ENCODE peak calls at places on chromosomes 13 and 19, in seven cellular contexts. T, P, G, K, Z, N and M are unnamed samples.

GRCh38 chr13:50682966-50683365 is 160.5 kb downstream of the DLEU7 start:
- DNase-seq in T (no peak), P (no peak), G (no peak), K (no peak), Z (no peak), N (no peak), M (no peak)

GRCh38 chr19:6233827-6234511 is 45.8 kb downstream of the MLLT1 start:
- DNase-seq in T (no peak), P (no peak), G (peak; percentile 89), K (no peak), Z (peak; percentile 91), N (no peak), M (no peak)

GRCh38 chr13:30978981-30979956 is 46.8 kb downstream of the TEX26 start:
- DNase-seq in T (no peak), P (no peak), G (no peak), K (peak; percentile 95), Z (peak; percentile 36), N (no peak), M (no peak)

GRCh38 chr13:111917901-111918300 is 149.0 kb upstream of the SOX1 start:
- DNase-seq in T (no peak), P (no peak), G (peak; percentile 64), K (no peak), Z (no peak), N (peak; percentile 52), M (no peak)

GRCh38 chr13:97109841-97110492 is 112.2 kb upstream of the MBNL2 start:
- DNase-seq in T (peak; percentile 48), P (peak; percentile 92), G (peak; percentile 95), K (peak; percentile 80), Z (peak; percentile 91), N (peak; percentile 91), M (peak; percentile 76)

GRCh38 chr19:4986056-4986455 is 17.1 kb downstream of the KDM4B start:
- DNase-seq in T (no peak), P (no peak), G (no peak), K (no peak), Z (no peak), N (no peak), M (no peak)

GRCh38 chr19:35220315-35220921 is 8.1 kb downstream of the FAM187B start:
- DNase-seq in T (no peak), P (no peak), G (no peak), K (peak; percentile 36), Z (no peak), N (peak; percentile 26), M (no peak)

GRCh38 chr13:112073245-112074138 is 6.5 kb downstream of the SOX1 start:
- DNase-seq in T (no peak), P (no peak), G (no peak), K (peak; percentile 89), Z (no peak), N (peak; percentile 52), M (no peak)

GRCh38 chr13:65882810-65883209 is 1347.3 kb downstream of the PCDH9 start:
- DNase-seq in T (no peak), P (no peak), G (no peak), K (peak; percentile 58), Z (no peak), N (no peak), M (no peak)

GRCh38 chr13:80448725-80449124 is 107.8 kb upstream of the SPRY2 start:
- DNase-seq in T (no peak), P (no peak), G (no peak), K (no peak), Z (no peak), N (no peak), M (no peak)

GRCh38 chr19:30371960-30372824 is at the start of gene ZNF536:
- DNase-seq in T (no peak), P (no peak), G (no peak), K (no peak), Z (no peak), N (no peak), M (no peak)

GRCh38 chr19:39941615-39942507 is 7.4 kb upstream of the FCGBP start:
- DNase-seq in T (no peak), P (no peak), G (no peak), K (no peak), Z (peak; percentile 84), N (no peak), M (no peak)

GRCh38 chr19:56987184-56987583 is 132.6 kb upstream of the USP29 start:
- DNase-seq in T (no peak), P (no peak), G (no peak), K (no peak), Z (no peak), N (no peak), M (no peak)

GRCh38 chr13:19927117-19927734 is 31.3 kb upstream of the ZMYM2 start:
- DNase-seq in T (peak; percentile 27), P (no peak), G (no peak), K (peak; percentile 50), Z (no peak), N (no peak), M (no peak)

GRCh38 chr13:51869921-51870320 is 8.2 kb downstream of the CCDC70 start:
- DNase-seq in T (no peak), P (no peak), G (no peak), K (no peak), Z (no peak), N (no peak), M (no peak)

GRCh38 chr19:1037553-1038115 is 2.3 kb upstream of the ABCA7 start:
- DNase-seq in T (no peak), P (no peak), G (peak; percentile 87), K (no peak), Z (no peak), N (no peak), M (no peak)

GRCh38 chr19:489418-490196 is 6.7 kb upstream of the MADCAM1 start:
- DNase-seq in T (no peak), P (no peak), G (no peak), K (peak; percentile 72), Z (no peak), N (no peak), M (peak; percentile 54)

GRCh38 chr13:59247166-59247565 is 916.6 kb downstream of the DIAPH3 start:
- DNase-seq in T (no peak), P (no peak), G (no peak), K (no peak), Z (no peak), N (no peak), M (no peak)

GRCh38 chr13:104286566-104287290 is 1220.5 kb upstream of the SLC10A2 start:
- DNase-seq in T (no peak), P (no peak), G (no peak), K (peak; percentile 33), Z (no peak), N (no peak), M (no peak)

GRCh38 chr19:2083174-2083854 is 12.8 kb downstream of the MOB3A start:
- DNase-seq in T (no peak), P (no peak), G (peak; percentile 90), K (no peak), Z (peak; percentile 81), N (no peak), M (peak; percentile 76)
- TF ChIP-seq POLR2AphosphoS5 in T (no peak), P (no peak), G (peak; percentile 81), K (no peak), Z (peak; percentile 71), N (no peak), M (peak; percentile 52)

GRCh38 chr13:110615005-110615321 is 382 bp upstream of the NAXD start:
- DNase-seq in T (no peak), P (no peak), G (no peak), K (no peak), Z (no peak), N (no peak), M (no peak)

GRCh38 chr13:110617326-110618072 is 2.2 kb downstream of the NAXD start:
- DNase-seq in T (no peak), P (no peak), G (no peak), K (peak; percentile 65), Z (no peak), N (no peak), M (no peak)

GRCh38 chr13:110615322-110616102 is at the start of gene NAXD:
- DNase-seq in T (peak; percentile 32), P (peak; percentile 91), G (peak; percentile 95), K (peak; percentile 97), Z (peak; percentile 97), N (peak; percentile 93), M (peak; percentile 98)

GRCh38 chr13:110618167-110618566 is 2.8 kb downstream of the NAXD start:
- DNase-seq in T (no peak), P (no peak), G (no peak), K (no peak), Z (no peak), N (no peak), M (no peak)

GRCh38 chr13:110616103-110617101 is 1.1 kb downstream of the NAXD start:
- DNase-seq in T (no peak), P (peak; percentile 78), G (peak; percentile 86), K (peak; percentile 51), Z (peak; percentile 46), N (no peak), M (peak; percentile 50)
- TF ChIP-seq POLR2AphosphoS5 in T (no peak), P (no peak), G (peak; percentile 6), K (no peak), Z (no peak), N (peak; percentile 58), M (peak; percentile 18)

DNA sequence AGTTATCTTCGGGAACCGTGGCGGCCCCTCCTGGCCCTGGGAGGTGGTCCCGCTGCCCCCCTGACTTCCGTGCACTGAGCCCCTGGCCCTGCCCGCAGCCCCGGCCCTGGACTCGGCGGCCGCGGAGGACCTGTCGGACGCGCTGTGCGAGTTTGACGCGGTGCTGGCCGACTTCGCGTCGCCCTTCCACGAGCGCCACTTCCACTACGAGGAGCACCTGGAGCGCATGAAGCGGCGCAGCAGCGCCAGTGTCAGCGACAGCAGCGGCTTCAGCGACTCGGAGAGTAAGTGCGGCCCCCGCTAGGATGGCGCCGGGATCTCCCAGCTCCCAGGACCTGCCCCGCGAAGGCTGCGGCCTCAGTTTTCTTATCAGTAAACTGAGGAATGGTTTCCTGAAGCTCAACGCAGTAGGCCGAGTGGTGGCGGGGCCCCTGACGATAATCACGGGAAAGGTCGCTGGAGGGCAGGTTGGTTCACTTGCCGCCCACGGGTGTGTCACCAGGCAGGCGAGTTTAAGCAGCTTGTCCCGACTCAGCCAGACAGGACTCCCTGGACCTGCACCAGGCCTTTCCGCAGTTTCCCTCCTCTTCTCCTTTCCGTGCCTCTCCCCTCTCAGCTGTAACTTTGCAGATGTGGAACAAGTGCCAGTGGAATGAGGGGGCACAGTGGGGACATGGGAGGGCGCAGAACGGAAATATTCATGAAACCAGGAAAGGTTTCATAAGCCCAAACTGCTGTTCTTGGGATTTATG is 1.0 kb downstream of the RGCC start:
- DNase-seq in T (no peak), P (no peak), G (peak; percentile 91), K (peak; percentile 55), Z (no peak), N (peak; percentile 80), M (no peak)
- TF ChIP-seq POLR2AphosphoS5 in T (no peak), P (no peak), G (peak; percentile 44), K (no peak), Z (peak; percentile 80), N (no peak), M (no peak)

DNA sequence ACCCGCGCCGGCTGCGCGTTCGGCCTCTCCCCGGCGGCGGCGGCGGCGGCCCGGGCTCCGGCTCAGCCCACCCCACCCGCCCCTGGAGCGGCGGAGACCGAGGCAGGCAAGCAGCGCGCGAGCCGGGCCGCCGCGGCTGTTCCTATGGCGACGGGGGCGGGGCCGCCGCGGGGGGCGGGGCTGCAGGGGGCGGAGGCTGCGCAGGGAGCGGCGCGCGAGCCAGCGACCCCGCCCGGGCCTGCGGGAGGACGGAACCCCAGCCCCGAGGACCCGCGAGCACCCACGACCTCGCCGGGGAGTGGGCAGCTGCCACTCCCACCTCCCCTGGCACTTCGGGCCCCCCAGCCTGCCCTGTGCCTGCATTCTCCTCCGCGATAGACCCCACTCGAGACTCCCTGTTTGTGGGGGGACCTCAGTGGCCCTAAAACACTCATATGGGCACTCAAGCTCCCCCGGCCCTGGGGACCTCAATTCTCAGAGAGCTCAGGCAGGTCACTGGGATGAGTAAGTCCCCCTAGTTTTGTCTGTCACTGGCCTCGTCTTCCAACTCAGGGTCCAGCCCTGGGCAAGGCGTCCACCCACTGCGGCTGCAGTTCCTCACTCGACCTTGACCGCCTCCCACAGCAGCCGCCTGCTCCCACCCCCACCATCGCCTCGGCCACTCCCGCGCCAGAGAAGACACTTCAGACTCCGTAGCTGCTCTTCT is at the start of gene CTXN1:
- DNase-seq in T (no peak), P (peak; percentile 71), G (peak; percentile 93), K (peak; percentile 71), Z (peak; percentile 49), N (no peak), M (peak; percentile 92)
- TF ChIP-seq POLR2AphosphoS5 in T (peak; percentile 33), P (no peak), G (peak; percentile 58), K (peak; percentile 35), Z (no peak), N (no peak), M (peak; percentile 43)